ENCODE peak calls at places on chromosomes 5 and 9, in seven cellular contexts. One of them, this sample, is unnamed. For H3K36me3 and H3K27me3, the result is how much of the 10 kb centered on the place peaks cover.

GRCh38 chr9:72524820-72525539 is 3.6 kb downstream of the TMC1 start:
- DNase-seq in SJSA1: peak
- DNase-seq in colonic mucosa: peak
- DNase-seq in HCT116: peak
- DNase-seq in bronchial epithelial cell: peak
- DNase-seq in right atrium auricular region: no peak
- DNase-seq in IMR-90: peak
- DNase-seq in this sample: peak

GRCh38 chr9:131799177-131799823 is 59.4 kb upstream of the RAPGEF1 start:
- DNase-seq in SJSA1: no peak
- DNase-seq in colonic mucosa: peak
- DNase-seq in HCT116: peak
- DNase-seq in bronchial epithelial cell: peak
- DNase-seq in right atrium auricular region: no peak
- DNase-seq in IMR-90: peak
- DNase-seq in this sample: no peak

GRCh38 chr5:169723103-169723831 is 86.2 kb downstream of the DOCK2 start:
- DNase-seq in SJSA1: no peak
- DNase-seq in colonic mucosa: peak
- DNase-seq in HCT116: no peak
- DNase-seq in bronchial epithelial cell: no peak
- DNase-seq in right atrium auricular region: no peak
- DNase-seq in IMR-90: no peak
- DNase-seq in this sample: no peak

GRCh38 chr5:116361171-116361967 is 213.3 kb downstream of the SEMA6A start:
- DNase-seq in SJSA1: no peak
- DNase-seq in colonic mucosa: peak
- DNase-seq in HCT116: no peak
- DNase-seq in bronchial epithelial cell: peak
- DNase-seq in right atrium auricular region: peak
- DNase-seq in IMR-90: no peak
- DNase-seq in this sample: no peak

GRCh38 chr9:133533878-133534277 is 626 bp upstream of the ADAMTSL2 start:
- DNase-seq in SJSA1: no peak
- DNase-seq in colonic mucosa: no peak
- DNase-seq in HCT116: no peak
- DNase-seq in bronchial epithelial cell: no peak
- DNase-seq in right atrium auricular region: no peak
- DNase-seq in IMR-90: no peak
- DNase-seq in this sample: no peak

GRCh38 chr5:169701910-169702451 is 64.9 kb downstream of the DOCK2 start:
- DNase-seq in SJSA1: no peak
- DNase-seq in colonic mucosa: no peak
- DNase-seq in HCT116: no peak
- DNase-seq in bronchial epithelial cell: peak
- DNase-seq in right atrium auricular region: no peak
- DNase-seq in IMR-90: peak
- DNase-seq in this sample: no peak

GRCh38 chr5:92519717-92520632 is 1061.0 kb downstream of the NR2F1-AS1 start:
- DNase-seq in SJSA1: no peak
- DNase-seq in colonic mucosa: no peak
- DNase-seq in HCT116: no peak
- DNase-seq in bronchial epithelial cell: no peak
- DNase-seq in right atrium auricular region: no peak
- DNase-seq in IMR-90: peak
- DNase-seq in this sample: no peak

GRCh38 chr9:114232091-114232440 is 76.7 kb downstream of the COL27A1 start:
- DNase-seq in SJSA1: no peak
- DNase-seq in colonic mucosa: no peak
- DNase-seq in HCT116: no peak
- DNase-seq in bronchial epithelial cell: no peak
- DNase-seq in right atrium auricular region: no peak
- DNase-seq in IMR-90: no peak
- DNase-seq in this sample: no peak

GRCh38 chr5:76801159-76801802 is 17.5 kb upstream of the F2RL1 start:
- DNase-seq in SJSA1: no peak
- DNase-seq in colonic mucosa: no peak
- DNase-seq in HCT116: peak
- DNase-seq in bronchial epithelial cell: peak
- DNase-seq in right atrium auricular region: peak
- DNase-seq in IMR-90: peak
- DNase-seq in this sample: no peak

GRCh38 chr5:137815202-137815990 is 52.3 kb upstream of the MYOT start:
- DNase-seq in SJSA1: no peak
- DNase-seq in colonic mucosa: no peak
- DNase-seq in HCT116: no peak
- DNase-seq in bronchial epithelial cell: no peak
- DNase-seq in right atrium auricular region: no peak
- DNase-seq in IMR-90: no peak
- DNase-seq in this sample: no peak

GRCh38 chr5:170092702-170093101 is 13.0 kb upstream of the FOXI1 start:
- DNase-seq in SJSA1: no peak
- DNase-seq in colonic mucosa: no peak
- DNase-seq in HCT116: no peak
- DNase-seq in bronchial epithelial cell: no peak
- DNase-seq in right atrium auricular region: no peak
- DNase-seq in IMR-90: no peak
- DNase-seq in this sample: no peak

GRCh38 chr5:9170026-9170425 is 375.8 kb downstream of the SEMA5A start:
- DNase-seq in SJSA1: no peak
- DNase-seq in colonic mucosa: no peak
- DNase-seq in HCT116: no peak
- DNase-seq in bronchial epithelial cell: peak
- DNase-seq in right atrium auricular region: no peak
- DNase-seq in IMR-90: peak
- DNase-seq in this sample: no peak

GRCh38 chr9:113701741-113702422 is 174.2 kb upstream of the ZNF618 start:
- DNase-seq in SJSA1: no peak
- DNase-seq in colonic mucosa: no peak
- DNase-seq in HCT116: no peak
- DNase-seq in bronchial epithelial cell: no peak
- DNase-seq in right atrium auricular region: no peak
- DNase-seq in IMR-90: no peak
- DNase-seq in this sample: no peak

GRCh38 chr9:134389659-134390058 is 63.4 kb downstream of the RXRA start:
- DNase-seq in SJSA1: no peak
- DNase-seq in colonic mucosa: no peak
- DNase-seq in HCT116: no peak
- DNase-seq in bronchial epithelial cell: no peak
- DNase-seq in right atrium auricular region: no peak
- DNase-seq in IMR-90: no peak
- DNase-seq in this sample: no peak

GRCh38 chr5:76831108-76831447 is 12.2 kb downstream of the F2RL1 start:
- DNase-seq in SJSA1: peak
- DNase-seq in colonic mucosa: no peak
- DNase-seq in HCT116: no peak
- DNase-seq in bronchial epithelial cell: peak
- DNase-seq in right atrium auricular region: no peak
- DNase-seq in IMR-90: peak
- DNase-seq in this sample: peak

GRCh38 chr9:93049491-93049890 is 9.0 kb upstream of the SUSD3 start:
- DNase-seq in SJSA1: no peak
- DNase-seq in colonic mucosa: no peak
- DNase-seq in HCT116: no peak
- DNase-seq in bronchial epithelial cell: no peak
- DNase-seq in right atrium auricular region: no peak
- DNase-seq in IMR-90: no peak
- DNase-seq in this sample: no peak

GRCh38 chr5:151096001-151096373 is 15.2 kb upstream of the TNIP1 start:
- DNase-seq in SJSA1: no peak
- DNase-seq in colonic mucosa: peak
- DNase-seq in HCT116: no peak
- DNase-seq in bronchial epithelial cell: no peak
- DNase-seq in right atrium auricular region: no peak
- DNase-seq in IMR-90: no peak
- DNase-seq in this sample: no peak

GRCh38 chr5:159336586-159337290 is 6.5 kb upstream of the IL12B start:
- DNase-seq in SJSA1: no peak
- DNase-seq in colonic mucosa: no peak
- DNase-seq in HCT116: no peak
- DNase-seq in bronchial epithelial cell: no peak
- DNase-seq in right atrium auricular region: no peak
- DNase-seq in IMR-90: no peak
- DNase-seq in this sample: no peak

GRCh38 chr5:101653996-101654395 is 642.1 kb downstream of the SLCO4C1 start:
- DNase-seq in SJSA1: no peak
- DNase-seq in colonic mucosa: no peak
- DNase-seq in HCT116: no peak
- DNase-seq in bronchial epithelial cell: no peak
- DNase-seq in right atrium auricular region: no peak
- DNase-seq in IMR-90: no peak
- DNase-seq in this sample: no peak

GRCh38 chr5:68369436-68370125 is 154.0 kb downstream of the PIK3R1 start:
- DNase-seq in SJSA1: no peak
- DNase-seq in colonic mucosa: no peak
- DNase-seq in HCT116: no peak
- DNase-seq in bronchial epithelial cell: no peak
- DNase-seq in right atrium auricular region: no peak
- DNase-seq in IMR-90: no peak
- DNase-seq in this sample: no peak

GRCh38 chr9:90268613-90269012 is 374.0 kb downstream of the DIRAS2 start:
- DNase-seq in SJSA1: no peak
- DNase-seq in colonic mucosa: no peak
- DNase-seq in HCT116: no peak
- DNase-seq in bronchial epithelial cell: no peak
- DNase-seq in right atrium auricular region: no peak
- DNase-seq in IMR-90: no peak
- DNase-seq in this sample: no peak

GRCh38 chr9:70398145-70398556 is 16.3 kb downstream of the KLF9 start:
- DNase-seq in SJSA1: no peak
- DNase-seq in colonic mucosa: no peak
- DNase-seq in HCT116: no peak
- DNase-seq in bronchial epithelial cell: no peak
- DNase-seq in right atrium auricular region: no peak
- DNase-seq in IMR-90: no peak
- DNase-seq in this sample: no peak

GRCh38 chr5:127210082-127210481 is 80.5 kb upstream of the MEGF10 start:
- DNase-seq in SJSA1: no peak
- DNase-seq in colonic mucosa: no peak
- DNase-seq in HCT116: no peak
- DNase-seq in bronchial epithelial cell: peak
- DNase-seq in right atrium auricular region: no peak
- DNase-seq in IMR-90: no peak
- DNase-seq in this sample: no peak

GRCh38 chr5:65721050-65721774 is 697 bp downstream of the SGTB start:
- DNase-seq in SJSA1: peak
- DNase-seq in colonic mucosa: peak
- DNase-seq in HCT116: no peak
- DNase-seq in bronchial epithelial cell: peak
- DNase-seq in right atrium auricular region: peak
- DNase-seq in IMR-90: peak
- DNase-seq in this sample: no peak

GRCh38 chr9:9749591-9749990 is 863.2 kb downstream of the PTPRD start:
- DNase-seq in SJSA1: no peak
- DNase-seq in colonic mucosa: no peak
- DNase-seq in HCT116: no peak
- DNase-seq in bronchial epithelial cell: no peak
- DNase-seq in right atrium auricular region: no peak
- DNase-seq in IMR-90: no peak
- DNase-seq in this sample: no peak

GRCh38 chr5:135031146-135031812 is 2.7 kb downstream of the PITX1 start:
- DNase-seq in SJSA1: peak
- DNase-seq in colonic mucosa: no peak
- DNase-seq in HCT116: no peak
- DNase-seq in bronchial epithelial cell: no peak
- DNase-seq in right atrium auricular region: no peak
- DNase-seq in IMR-90: peak
- DNase-seq in this sample: no peak

GRCh38 chr5:69414885-69415583 is at the start of gene MARVELD2:
- DNase-seq in SJSA1: no peak
- DNase-seq in colonic mucosa: peak
- DNase-seq in HCT116: peak
- DNase-seq in bronchial epithelial cell: peak
- DNase-seq in right atrium auricular region: no peak
- DNase-seq in IMR-90: peak
- DNase-seq in this sample: no peak

GRCh38 chr5:69418559-69418958 is 3.6 kb downstream of the MARVELD2 start:
- DNase-seq in SJSA1: no peak
- DNase-seq in colonic mucosa: no peak
- DNase-seq in HCT116: no peak
- DNase-seq in bronchial epithelial cell: no peak
- DNase-seq in right atrium auricular region: no peak
- DNase-seq in IMR-90: no peak
- DNase-seq in this sample: no peak

GRCh38 chr5:69416180-69416579 is 1.3 kb downstream of the MARVELD2 start:
- DNase-seq in SJSA1: no peak
- DNase-seq in colonic mucosa: no peak
- DNase-seq in HCT116: no peak
- DNase-seq in bronchial epithelial cell: peak
- DNase-seq in right atrium auricular region: no peak
- DNase-seq in IMR-90: no peak
- DNase-seq in this sample: no peak

GRCh38 chr5:69416699-69417098 is 1.8 kb downstream of the MARVELD2 start:
- DNase-seq in SJSA1: no peak
- DNase-seq in colonic mucosa: no peak
- DNase-seq in HCT116: no peak
- DNase-seq in bronchial epithelial cell: peak
- DNase-seq in right atrium auricular region: no peak
- DNase-seq in IMR-90: no peak
- DNase-seq in this sample: no peak

GRCh38 chr5:69415584-69415958 is 655 bp downstream of the MARVELD2 start:
- DNase-seq in SJSA1: no peak
- DNase-seq in colonic mucosa: peak
- DNase-seq in HCT116: peak
- DNase-seq in bronchial epithelial cell: peak
- DNase-seq in right atrium auricular region: no peak
- DNase-seq in IMR-90: no peak
- DNase-seq in this sample: no peak
- H3K4me3 ChIP-seq in SJSA1: no peak
- H3K4me3 ChIP-seq in colonic mucosa: peak
- H3K4me3 ChIP-seq in HCT116: peak
- H3K4me3 ChIP-seq in bronchial epithelial cell: peak
- H3K4me3 ChIP-seq in right atrium auricular region: peak
- H3K4me3 ChIP-seq in IMR-90: no peak
- H3K4me3 ChIP-seq in this sample: peak

GRCh38 chr5:41193462-41194166 is 19.7 kb downstream of the C6 start:
- DNase-seq in SJSA1: no peak
- DNase-seq in colonic mucosa: peak
- DNase-seq in HCT116: no peak
- DNase-seq in bronchial epithelial cell: no peak
- DNase-seq in right atrium auricular region: peak
- DNase-seq in IMR-90: peak
- DNase-seq in this sample: no peak
- H3K36me3 ChIP-seq in SJSA1: under half
- H3K36me3 ChIP-seq in colonic mucosa: under half
- H3K36me3 ChIP-seq in HCT116: under half
- H3K36me3 ChIP-seq in bronchial epithelial cell: under half
- H3K36me3 ChIP-seq in right atrium auricular region: under half
- H3K36me3 ChIP-seq in IMR-90: under half
- H3K36me3 ChIP-seq in this sample: under half

GRCh38 chr9:124010665-124011321 is 775 bp upstream of the LHX2 start:
- DNase-seq in SJSA1: no peak
- DNase-seq in colonic mucosa: no peak
- DNase-seq in HCT116: no peak
- DNase-seq in bronchial epithelial cell: no peak
- DNase-seq in right atrium auricular region: no peak
- DNase-seq in IMR-90: no peak
- DNase-seq in this sample: no peak
- H3K27me3 ChIP-seq in SJSA1: half or more
- H3K27me3 ChIP-seq in colonic mucosa: half or more
- H3K27me3 ChIP-seq in HCT116: under half
- H3K27me3 ChIP-seq in bronchial epithelial cell: half or more
- H3K27me3 ChIP-seq in right atrium auricular region: half or more
- H3K27me3 ChIP-seq in IMR-90: half or more
- H3K27me3 ChIP-seq in this sample: half or more

GRCh38 chr5:59800375-59800893 is 93.1 kb downstream of the PDE4D start:
- DNase-seq in SJSA1: no peak
- DNase-seq in colonic mucosa: no peak
- DNase-seq in HCT116: no peak
- DNase-seq in bronchial epithelial cell: no peak
- DNase-seq in right atrium auricular region: no peak
- DNase-seq in IMR-90: no peak
- DNase-seq in this sample: no peak
- H3K4me3 ChIP-seq in SJSA1: no peak
- H3K4me3 ChIP-seq in colonic mucosa: no peak
- H3K4me3 ChIP-seq in HCT116: no peak
- H3K4me3 ChIP-seq in bronchial epithelial cell: no peak
- H3K4me3 ChIP-seq in right atrium auricular region: no peak
- H3K4me3 ChIP-seq in IMR-90: no peak
- H3K4me3 ChIP-seq in this sample: no peak

This sample was measured in BJ.